ENCODE peak calls at places on chromosomes 12 and 14, in ten cellular contexts. One of them, this sample, is unnamed.

GRCh38 chr12:51386361-51386760 is 4.8 kb downstream of the GALNT6 start:
- DNase-seq in hippocampal formation: no peak
- DNase-seq in psoas muscle: no peak
- DNase-seq in stimulated activated CD4-positive, alpha-beta T cell treated with anti-CD3 and anti-CD28 coated beads, Interleukin-2, amount 100 ng/mL, for 48 hours: no peak
- DNase-seq in MG63: no peak
- DNase-seq in left kidney: peak
- DNase-seq in CD4-positive, CD25-positive, alpha-beta regulatory T cell: no peak
- DNase-seq in RPMI7951: no peak
- DNase-seq in adipocyte: no peak
- DNase-seq in glomerular endothelial cell: no peak
- DNase-seq in this sample: no peak

GRCh38 chr12:43805857-43806736 is at the start of gene TWF1:
- DNase-seq in hippocampal formation: peak
- DNase-seq in psoas muscle: peak
- DNase-seq in stimulated activated CD4-positive, alpha-beta T cell treated with anti-CD3 and anti-CD28 coated beads, Interleukin-2, amount 100 ng/mL, for 48 hours: peak
- DNase-seq in MG63: peak
- DNase-seq in left kidney: peak
- DNase-seq in CD4-positive, CD25-positive, alpha-beta regulatory T cell: peak
- DNase-seq in RPMI7951: peak
- DNase-seq in adipocyte: peak
- DNase-seq in glomerular endothelial cell: peak
- DNase-seq in this sample: peak

GRCh38 chr12:65696227-65696626 is 128.1 kb upstream of the HMGA2 start:
- DNase-seq in hippocampal formation: no peak
- DNase-seq in psoas muscle: no peak
- DNase-seq in stimulated activated CD4-positive, alpha-beta T cell treated with anti-CD3 and anti-CD28 coated beads, Interleukin-2, amount 100 ng/mL, for 48 hours: no peak
- DNase-seq in MG63: no peak
- DNase-seq in left kidney: no peak
- DNase-seq in CD4-positive, CD25-positive, alpha-beta regulatory T cell: no peak
- DNase-seq in RPMI7951: no peak
- DNase-seq in adipocyte: no peak
- DNase-seq in glomerular endothelial cell: no peak
- DNase-seq in this sample: no peak

GRCh38 chr12:91177380-91177779 is 5.2 kb downstream of the DCN start:
- DNase-seq in hippocampal formation: no peak
- DNase-seq in psoas muscle: no peak
- DNase-seq in stimulated activated CD4-positive, alpha-beta T cell treated with anti-CD3 and anti-CD28 coated beads, Interleukin-2, amount 100 ng/mL, for 48 hours: no peak
- DNase-seq in MG63: no peak
- DNase-seq in left kidney: no peak
- DNase-seq in CD4-positive, CD25-positive, alpha-beta regulatory T cell: no peak
- DNase-seq in RPMI7951: no peak
- DNase-seq in adipocyte: no peak
- DNase-seq in glomerular endothelial cell: no peak
- DNase-seq in this sample: no peak

GRCh38 chr14:50318031-50318626 is 6.0 kb downstream of the DMAC2L start:
- DNase-seq in hippocampal formation: peak
- DNase-seq in psoas muscle: no peak
- DNase-seq in stimulated activated CD4-positive, alpha-beta T cell treated with anti-CD3 and anti-CD28 coated beads, Interleukin-2, amount 100 ng/mL, for 48 hours: no peak
- DNase-seq in MG63: no peak
- DNase-seq in left kidney: peak
- DNase-seq in CD4-positive, CD25-positive, alpha-beta regulatory T cell: peak
- DNase-seq in RPMI7951: peak
- DNase-seq in adipocyte: peak
- DNase-seq in glomerular endothelial cell: no peak
- DNase-seq in this sample: no peak

GRCh38 chr12:84911331-84912190 is 1.0 kb downstream of the SLC6A15 start:
- DNase-seq in hippocampal formation: peak
- DNase-seq in psoas muscle: no peak
- DNase-seq in stimulated activated CD4-positive, alpha-beta T cell treated with anti-CD3 and anti-CD28 coated beads, Interleukin-2, amount 100 ng/mL, for 48 hours: no peak
- DNase-seq in MG63: peak
- DNase-seq in left kidney: peak
- DNase-seq in CD4-positive, CD25-positive, alpha-beta regulatory T cell: no peak
- DNase-seq in RPMI7951: peak
- DNase-seq in adipocyte: peak
- DNase-seq in glomerular endothelial cell: no peak
- DNase-seq in this sample: peak

GRCh38 chr14:101584049-101584859 is 23.0 kb downstream of the DIO3 start:
- DNase-seq in hippocampal formation: no peak
- DNase-seq in psoas muscle: peak
- DNase-seq in stimulated activated CD4-positive, alpha-beta T cell treated with anti-CD3 and anti-CD28 coated beads, Interleukin-2, amount 100 ng/mL, for 48 hours: no peak
- DNase-seq in MG63: peak
- DNase-seq in left kidney: peak
- DNase-seq in CD4-positive, CD25-positive, alpha-beta regulatory T cell: peak
- DNase-seq in RPMI7951: peak
- DNase-seq in adipocyte: peak
- DNase-seq in glomerular endothelial cell: no peak
- DNase-seq in this sample: no peak

GRCh38 chr14:29235991-29236390 is 469.4 kb downstream of the FOXG1 start:
- DNase-seq in hippocampal formation: no peak
- DNase-seq in psoas muscle: no peak
- DNase-seq in stimulated activated CD4-positive, alpha-beta T cell treated with anti-CD3 and anti-CD28 coated beads, Interleukin-2, amount 100 ng/mL, for 48 hours: no peak
- DNase-seq in MG63: no peak
- DNase-seq in left kidney: no peak
- DNase-seq in CD4-positive, CD25-positive, alpha-beta regulatory T cell: no peak
- DNase-seq in RPMI7951: no peak
- DNase-seq in adipocyte: peak
- DNase-seq in glomerular endothelial cell: no peak
- DNase-seq in this sample: no peak

GRCh38 chr14:24274101-24274543 is 2.7 kb upstream of the RABGGTA start:
- DNase-seq in hippocampal formation: no peak
- DNase-seq in psoas muscle: no peak
- DNase-seq in stimulated activated CD4-positive, alpha-beta T cell treated with anti-CD3 and anti-CD28 coated beads, Interleukin-2, amount 100 ng/mL, for 48 hours: peak
- DNase-seq in MG63: no peak
- DNase-seq in left kidney: no peak
- DNase-seq in CD4-positive, CD25-positive, alpha-beta regulatory T cell: peak
- DNase-seq in RPMI7951: no peak
- DNase-seq in adipocyte: no peak
- DNase-seq in glomerular endothelial cell: no peak
- DNase-seq in this sample: no peak

GRCh38 chr14:88168498-88169165 is 154.4 kb downstream of the KCNK10 start:
- DNase-seq in hippocampal formation: no peak
- DNase-seq in psoas muscle: no peak
- DNase-seq in stimulated activated CD4-positive, alpha-beta T cell treated with anti-CD3 and anti-CD28 coated beads, Interleukin-2, amount 100 ng/mL, for 48 hours: peak
- DNase-seq in MG63: no peak
- DNase-seq in left kidney: peak
- DNase-seq in CD4-positive, CD25-positive, alpha-beta regulatory T cell: peak
- DNase-seq in RPMI7951: peak
- DNase-seq in adipocyte: peak
- DNase-seq in glomerular endothelial cell: no peak
- DNase-seq in this sample: peak

GRCh38 chr14:53953002-53953827 is 3.4 kb downstream of the BMP4 start:
- DNase-seq in hippocampal formation: peak
- DNase-seq in psoas muscle: peak
- DNase-seq in stimulated activated CD4-positive, alpha-beta T cell treated with anti-CD3 and anti-CD28 coated beads, Interleukin-2, amount 100 ng/mL, for 48 hours: no peak
- DNase-seq in MG63: peak
- DNase-seq in left kidney: peak
- DNase-seq in CD4-positive, CD25-positive, alpha-beta regulatory T cell: no peak
- DNase-seq in RPMI7951: peak
- DNase-seq in adipocyte: peak
- DNase-seq in glomerular endothelial cell: no peak
- DNase-seq in this sample: peak

GRCh38 chr12:106455100-106455499 is 97.6 kb downstream of the POLR3B start:
- DNase-seq in hippocampal formation: no peak
- DNase-seq in psoas muscle: no peak
- DNase-seq in stimulated activated CD4-positive, alpha-beta T cell treated with anti-CD3 and anti-CD28 coated beads, Interleukin-2, amount 100 ng/mL, for 48 hours: no peak
- DNase-seq in MG63: no peak
- DNase-seq in left kidney: no peak
- DNase-seq in CD4-positive, CD25-positive, alpha-beta regulatory T cell: no peak
- DNase-seq in RPMI7951: no peak
- DNase-seq in adipocyte: no peak
- DNase-seq in glomerular endothelial cell: no peak
- DNase-seq in this sample: no peak

GRCh38 chr12:15883536-15883935 is 1.3 kb downstream of the STRAP start:
- DNase-seq in hippocampal formation: no peak
- DNase-seq in psoas muscle: no peak
- DNase-seq in stimulated activated CD4-positive, alpha-beta T cell treated with anti-CD3 and anti-CD28 coated beads, Interleukin-2, amount 100 ng/mL, for 48 hours: no peak
- DNase-seq in MG63: no peak
- DNase-seq in left kidney: peak
- DNase-seq in CD4-positive, CD25-positive, alpha-beta regulatory T cell: no peak
- DNase-seq in RPMI7951: no peak
- DNase-seq in adipocyte: peak
- DNase-seq in glomerular endothelial cell: no peak
- DNase-seq in this sample: no peak

GRCh38 chr12:52906049-52906645 is 1.3 kb upstream of the KRT8 start:
- DNase-seq in hippocampal formation: no peak
- DNase-seq in psoas muscle: no peak
- DNase-seq in stimulated activated CD4-positive, alpha-beta T cell treated with anti-CD3 and anti-CD28 coated beads, Interleukin-2, amount 100 ng/mL, for 48 hours: no peak
- DNase-seq in MG63: no peak
- DNase-seq in left kidney: no peak
- DNase-seq in CD4-positive, CD25-positive, alpha-beta regulatory T cell: no peak
- DNase-seq in RPMI7951: no peak
- DNase-seq in adipocyte: no peak
- DNase-seq in glomerular endothelial cell: no peak
- DNase-seq in this sample: no peak

GRCh38 chr14:34174973-34175372 is 224.1 kb upstream of the EGLN3 start:
- DNase-seq in hippocampal formation: no peak
- DNase-seq in psoas muscle: no peak
- DNase-seq in stimulated activated CD4-positive, alpha-beta T cell treated with anti-CD3 and anti-CD28 coated beads, Interleukin-2, amount 100 ng/mL, for 48 hours: no peak
- DNase-seq in MG63: no peak
- DNase-seq in left kidney: no peak
- DNase-seq in CD4-positive, CD25-positive, alpha-beta regulatory T cell: no peak
- DNase-seq in RPMI7951: no peak
- DNase-seq in adipocyte: no peak
- DNase-seq in glomerular endothelial cell: no peak
- DNase-seq in this sample: no peak

GRCh38 chr14:37580146-37580545 is 14.9 kb downstream of the FOXA1 start:
- DNase-seq in hippocampal formation: no peak
- DNase-seq in psoas muscle: no peak
- DNase-seq in stimulated activated CD4-positive, alpha-beta T cell treated with anti-CD3 and anti-CD28 coated beads, Interleukin-2, amount 100 ng/mL, for 48 hours: no peak
- DNase-seq in MG63: no peak
- DNase-seq in left kidney: no peak
- DNase-seq in CD4-positive, CD25-positive, alpha-beta regulatory T cell: no peak
- DNase-seq in RPMI7951: no peak
- DNase-seq in adipocyte: no peak
- DNase-seq in glomerular endothelial cell: no peak
- DNase-seq in this sample: no peak

GRCh38 chr12:51921017-51921725 is 13.9 kb downstream of the ACVRL1 start:
- DNase-seq in hippocampal formation: no peak
- DNase-seq in psoas muscle: no peak
- DNase-seq in stimulated activated CD4-positive, alpha-beta T cell treated with anti-CD3 and anti-CD28 coated beads, Interleukin-2, amount 100 ng/mL, for 48 hours: no peak
- DNase-seq in MG63: no peak
- DNase-seq in left kidney: peak
- DNase-seq in CD4-positive, CD25-positive, alpha-beta regulatory T cell: no peak
- DNase-seq in RPMI7951: no peak
- DNase-seq in adipocyte: no peak
- DNase-seq in glomerular endothelial cell: no peak
- DNase-seq in this sample: no peak

GRCh38 chr12:48022676-48023385 is 18.6 kb upstream of the COL2A1 start:
- DNase-seq in hippocampal formation: no peak
- DNase-seq in psoas muscle: no peak
- DNase-seq in stimulated activated CD4-positive, alpha-beta T cell treated with anti-CD3 and anti-CD28 coated beads, Interleukin-2, amount 100 ng/mL, for 48 hours: no peak
- DNase-seq in MG63: no peak
- DNase-seq in left kidney: peak
- DNase-seq in CD4-positive, CD25-positive, alpha-beta regulatory T cell: no peak
- DNase-seq in RPMI7951: no peak
- DNase-seq in adipocyte: no peak
- DNase-seq in glomerular endothelial cell: no peak
- DNase-seq in this sample: no peak

GRCh38 chr14:60315181-60315580 is 66.2 kb downstream of the PPM1A start:
- DNase-seq in hippocampal formation: no peak
- DNase-seq in psoas muscle: no peak
- DNase-seq in stimulated activated CD4-positive, alpha-beta T cell treated with anti-CD3 and anti-CD28 coated beads, Interleukin-2, amount 100 ng/mL, for 48 hours: no peak
- DNase-seq in MG63: no peak
- DNase-seq in left kidney: no peak
- DNase-seq in CD4-positive, CD25-positive, alpha-beta regulatory T cell: no peak
- DNase-seq in RPMI7951: no peak
- DNase-seq in adipocyte: no peak
- DNase-seq in glomerular endothelial cell: no peak
- DNase-seq in this sample: no peak

GRCh38 chr14:76829650-76830421 is 3.6 kb downstream of the LRRC74A start:
- DNase-seq in hippocampal formation: peak
- DNase-seq in psoas muscle: peak
- DNase-seq in stimulated activated CD4-positive, alpha-beta T cell treated with anti-CD3 and anti-CD28 coated beads, Interleukin-2, amount 100 ng/mL, for 48 hours: no peak
- DNase-seq in MG63: no peak
- DNase-seq in left kidney: peak
- DNase-seq in CD4-positive, CD25-positive, alpha-beta regulatory T cell: no peak
- DNase-seq in RPMI7951: peak
- DNase-seq in adipocyte: no peak
- DNase-seq in glomerular endothelial cell: no peak
- DNase-seq in this sample: no peak

GRCh38 chr12:7092986-7093460 is 778 bp upstream of the C1R start:
- DNase-seq in hippocampal formation: no peak
- DNase-seq in psoas muscle: no peak
- DNase-seq in stimulated activated CD4-positive, alpha-beta T cell treated with anti-CD3 and anti-CD28 coated beads, Interleukin-2, amount 100 ng/mL, for 48 hours: no peak
- DNase-seq in MG63: no peak
- DNase-seq in left kidney: no peak
- DNase-seq in CD4-positive, CD25-positive, alpha-beta regulatory T cell: no peak
- DNase-seq in RPMI7951: no peak
- DNase-seq in adipocyte: no peak
- DNase-seq in glomerular endothelial cell: no peak
- DNase-seq in this sample: no peak

GRCh38 chr12:53782093-53782703 is 30.4 kb upstream of the CISTR start:
- DNase-seq in hippocampal formation: no peak
- DNase-seq in psoas muscle: no peak
- DNase-seq in stimulated activated CD4-positive, alpha-beta T cell treated with anti-CD3 and anti-CD28 coated beads, Interleukin-2, amount 100 ng/mL, for 48 hours: no peak
- DNase-seq in MG63: no peak
- DNase-seq in left kidney: no peak
- DNase-seq in CD4-positive, CD25-positive, alpha-beta regulatory T cell: no peak
- DNase-seq in RPMI7951: no peak
- DNase-seq in adipocyte: no peak
- DNase-seq in glomerular endothelial cell: no peak
- DNase-seq in this sample: no peak

GRCh38 chr12:22588817-22589216 is 36.2 kb upstream of the ETNK1 start:
- DNase-seq in hippocampal formation: no peak
- DNase-seq in psoas muscle: no peak
- DNase-seq in stimulated activated CD4-positive, alpha-beta T cell treated with anti-CD3 and anti-CD28 coated beads, Interleukin-2, amount 100 ng/mL, for 48 hours: no peak
- DNase-seq in MG63: no peak
- DNase-seq in left kidney: no peak
- DNase-seq in CD4-positive, CD25-positive, alpha-beta regulatory T cell: no peak
- DNase-seq in RPMI7951: no peak
- DNase-seq in adipocyte: no peak
- DNase-seq in glomerular endothelial cell: no peak
- DNase-seq in this sample: no peak

GRCh38 chr12:50520808-50521207 is 16.0 kb downstream of the DIP2B start:
- DNase-seq in hippocampal formation: peak
- DNase-seq in psoas muscle: no peak
- DNase-seq in stimulated activated CD4-positive, alpha-beta T cell treated with anti-CD3 and anti-CD28 coated beads, Interleukin-2, amount 100 ng/mL, for 48 hours: no peak
- DNase-seq in MG63: no peak
- DNase-seq in left kidney: no peak
- DNase-seq in CD4-positive, CD25-positive, alpha-beta regulatory T cell: no peak
- DNase-seq in RPMI7951: no peak
- DNase-seq in adipocyte: no peak
- DNase-seq in glomerular endothelial cell: no peak
- DNase-seq in this sample: no peak

GRCh38 chr14:36281309-36281708 is 39.1 kb downstream of the MBIP start:
- DNase-seq in hippocampal formation: no peak
- DNase-seq in psoas muscle: no peak
- DNase-seq in stimulated activated CD4-positive, alpha-beta T cell treated with anti-CD3 and anti-CD28 coated beads, Interleukin-2, amount 100 ng/mL, for 48 hours: no peak
- DNase-seq in MG63: no peak
- DNase-seq in left kidney: peak
- DNase-seq in CD4-positive, CD25-positive, alpha-beta regulatory T cell: no peak
- DNase-seq in RPMI7951: peak
- DNase-seq in adipocyte: no peak
- DNase-seq in glomerular endothelial cell: no peak
- DNase-seq in this sample: no peak

GRCh38 chr12:27095346-27095745 is 13.0 kb upstream of the C12orf71 start:
- DNase-seq in hippocampal formation: no peak
- DNase-seq in psoas muscle: no peak
- DNase-seq in stimulated activated CD4-positive, alpha-beta T cell treated with anti-CD3 and anti-CD28 coated beads, Interleukin-2, amount 100 ng/mL, for 48 hours: no peak
- DNase-seq in MG63: no peak
- DNase-seq in left kidney: peak
- DNase-seq in CD4-positive, CD25-positive, alpha-beta regulatory T cell: no peak
- DNase-seq in RPMI7951: no peak
- DNase-seq in adipocyte: no peak
- DNase-seq in glomerular endothelial cell: no peak
- DNase-seq in this sample: no peak

GRCh38 chr14:28102814-28103213 is 663.8 kb upstream of the FOXG1 start:
- DNase-seq in hippocampal formation: no peak
- DNase-seq in psoas muscle: no peak
- DNase-seq in stimulated activated CD4-positive, alpha-beta T cell treated with anti-CD3 and anti-CD28 coated beads, Interleukin-2, amount 100 ng/mL, for 48 hours: no peak
- DNase-seq in MG63: peak
- DNase-seq in left kidney: peak
- DNase-seq in CD4-positive, CD25-positive, alpha-beta regulatory T cell: no peak
- DNase-seq in RPMI7951: no peak
- DNase-seq in adipocyte: no peak
- DNase-seq in glomerular endothelial cell: no peak
- DNase-seq in this sample: no peak

GRCh38 chr12:13573698-13574321 is 377.3 kb downstream of the EMP1 start:
- DNase-seq in hippocampal formation: no peak
- DNase-seq in psoas muscle: no peak
- DNase-seq in stimulated activated CD4-positive, alpha-beta T cell treated with anti-CD3 and anti-CD28 coated beads, Interleukin-2, amount 100 ng/mL, for 48 hours: no peak
- DNase-seq in MG63: peak
- DNase-seq in left kidney: no peak
- DNase-seq in CD4-positive, CD25-positive, alpha-beta regulatory T cell: no peak
- DNase-seq in RPMI7951: peak
- DNase-seq in adipocyte: peak
- DNase-seq in glomerular endothelial cell: no peak
- DNase-seq in this sample: no peak

This sample was measured in HEK293T.